ENCODE peak calls at places on chromosomes 1 and 21, in nine cellular contexts. O is bronchial epithelial cell; C is heart left ventricle; F is lower lobe of right lung; M is PC-3; X is CD8-positive, alpha-beta T cell; Z is AG04450; Q is Peyer's patch; T is A549. G is an unnamed sample.

GRCh38 chr1:24107462-24108225 is 4.3 kb downstream of the MYOM3 start:
- DNase-seq in F (peak), M (peak), Z (no peak), T (peak), Q (peak), C (no peak), X (no peak), O (peak), G (no peak)

GRCh38 chr1:114081145-114082046 is 72.3 kb downstream of the SYT6 start:
- DNase-seq in M (no peak), Z (no peak), O (no peak), F (no peak), X (no peak), C (peak), Q (no peak), T (no peak), G (peak)

GRCh38 chr21:42677339-42678117 is 24.1 kb downstream of the PDE9A start:
- DNase-seq in M (peak), X (no peak), T (no peak), Z (no peak), F (no peak), C (no peak), Q (no peak), O (peak), G (peak)

GRCh38 chr1:233172201-233172600 is 123.3 kb downstream of the PCNX2 start:
- DNase-seq in F (no peak), O (peak), M (peak), C (no peak), T (no peak), X (no peak), Q (no peak), Z (no peak), G (peak)

GRCh38 chr1:148264374-148265276 is 112.5 kb upstream of the NBPF11 start:
- DNase-seq in O (peak), T (peak), Z (no peak), C (no peak), M (no peak), Q (no peak), X (no peak), F (no peak), G (peak)

GRCh38 chr1:6991271-6991670 is 206.0 kb downstream of the CAMTA1 start:
- DNase-seq in O (peak), Q (no peak), X (no peak), F (no peak), T (peak), M (peak), C (no peak), Z (peak), G (no peak)

GRCh38 chr1:162973381-162973795 is 95.8 kb upstream of the RGS4 start:
- DNase-seq in O (peak), F (no peak), X (no peak), Z (no peak), Q (no peak), T (no peak), M (peak), C (no peak), G (no peak)

GRCh38 chr1:168320805-168321577 is 40.3 kb downstream of the TBX19 start:
- DNase-seq in F (no peak), Q (no peak), O (peak), X (no peak), C (no peak), M (peak), Z (peak), T (peak), G (no peak)

GRCh38 chr1:222624214-222624613 is 6.3 kb downstream of the MIA3 start:
- DNase-seq in F (no peak), T (no peak), X (no peak), O (no peak), Q (no peak), M (no peak), Z (no peak), C (no peak), G (no peak)

GRCh38 chr1:101697057-101697456 is 299.7 kb downstream of the OLFM3 start:
- DNase-seq in C (no peak), Z (no peak), M (no peak), X (no peak), T (no peak), O (no peak), Q (no peak), F (no peak), G (no peak)

GRCh38 chr21:43600642-43601397 is 58.5 kb downstream of the HSF2BP start:
- DNase-seq in C (no peak), X (no peak), M (peak), F (no peak), O (peak), Z (peak), Q (no peak), T (no peak), G (no peak)

GRCh38 chr1:224175615-224176014 is 7.4 kb upstream of the DEGS1 start:
- DNase-seq in M (no peak), Z (no peak), T (no peak), F (no peak), X (no peak), C (peak), Q (no peak), O (no peak), G (no peak)

GRCh38 chr21:27425172-27425571 is 458.3 kb upstream of the ADAMTS5 start:
- DNase-seq in X (no peak), F (no peak), M (no peak), C (no peak), O (peak), Z (no peak), Q (no peak), T (no peak), G (no peak)

GRCh38 chr21:44909719-44910118 is 11.0 kb downstream of the ITGB2 start:
- DNase-seq in F (no peak), M (no peak), T (no peak), C (no peak), O (no peak), Q (no peak), X (no peak), Z (no peak), G (no peak)

GRCh38 chr21:44908908-44909307 is 11.8 kb downstream of the ITGB2 start:
- DNase-seq in Q (no peak), O (no peak), X (no peak), F (no peak), T (no peak), M (no peak), Z (no peak), C (no peak), G (no peak)

GRCh38 chr21:44908496-44908895 is 12.2 kb downstream of the ITGB2 start:
- DNase-seq in X (no peak), Z (no peak), O (no peak), F (no peak), M (no peak), C (no peak), T (no peak), Q (no peak), G (peak)

GRCh38 chr21:44907225-44907965 is 13.3 kb downstream of the ITGB2 start:
- DNase-seq in M (no peak), F (no peak), C (no peak), O (no peak), Q (no peak), T (no peak), Z (no peak), X (no peak), G (peak)

GRCh38 chr21:44907966-44908364 is 12.7 kb downstream of the ITGB2 start:
- DNase-seq in Q (no peak), Z (no peak), O (no peak), F (peak), X (no peak), C (no peak), M (no peak), T (no peak), G (peak)
- H3K4me3 ChIP-seq in Q (no peak), Z (no peak), O (no peak), F (peak), X (no peak), C (no peak), M (no peak), T (no peak), G (peak)

DNA sequence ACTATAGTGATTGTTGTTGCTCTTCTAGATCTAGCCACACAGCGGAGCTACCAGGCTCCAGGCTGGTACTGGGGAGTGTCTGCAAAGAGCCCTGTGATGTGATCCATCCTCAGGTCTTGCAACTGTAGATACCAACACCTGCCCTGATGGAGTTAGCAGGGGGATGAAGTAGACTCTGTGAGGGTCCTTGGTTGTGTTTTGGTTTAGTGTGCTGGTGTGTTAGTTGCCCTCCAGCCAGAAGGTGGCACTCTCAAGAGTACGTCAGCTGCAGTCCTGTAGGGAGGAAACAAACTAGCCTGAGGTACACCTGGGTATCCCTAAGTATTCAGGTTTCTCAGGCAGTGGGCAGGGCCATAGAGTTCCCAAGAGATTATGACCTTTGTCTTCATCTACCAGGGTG is 81.2 kb upstream of the TMPRSS2 start:
- DNase-seq in O (no peak), C (no peak), Z (no peak), F (no peak), Q (no peak), M (no peak), T (no peak), X (no peak), G (no peak)
- TF ChIP-seq CTCF in O (no peak), C (no peak), Z (no peak), F (no peak), Q (peak), M (peak), T (no peak), X (no peak), G (no peak)

GRCh38 chr1:248824301-248824700 is 1.4 kb downstream of the SH3BP5L start:
- DNase-seq in F (no peak), Z (no peak), X (no peak), O (no peak), T (no peak), M (no peak), Q (no peak), C (no peak), G (no peak)

GRCh38 chr1:248821641-248822040 is 4.1 kb downstream of the SH3BP5L start:
- DNase-seq in M (no peak), C (no peak), T (no peak), X (no peak), O (no peak), F (no peak), Q (no peak), Z (no peak), G (no peak)

GRCh38 chr1:248821101-248821500 is 4.6 kb downstream of the SH3BP5L start:
- DNase-seq in O (peak), T (peak), M (peak), Q (no peak), Z (no peak), C (no peak), F (no peak), X (no peak), G (no peak)

GRCh38 chr1:248823517-248824001 is 2.2 kb downstream of the SH3BP5L start:
- DNase-seq in C (no peak), Q (no peak), T (no peak), Z (no peak), M (peak), X (no peak), O (peak), F (no peak), G (no peak)

DNA sequence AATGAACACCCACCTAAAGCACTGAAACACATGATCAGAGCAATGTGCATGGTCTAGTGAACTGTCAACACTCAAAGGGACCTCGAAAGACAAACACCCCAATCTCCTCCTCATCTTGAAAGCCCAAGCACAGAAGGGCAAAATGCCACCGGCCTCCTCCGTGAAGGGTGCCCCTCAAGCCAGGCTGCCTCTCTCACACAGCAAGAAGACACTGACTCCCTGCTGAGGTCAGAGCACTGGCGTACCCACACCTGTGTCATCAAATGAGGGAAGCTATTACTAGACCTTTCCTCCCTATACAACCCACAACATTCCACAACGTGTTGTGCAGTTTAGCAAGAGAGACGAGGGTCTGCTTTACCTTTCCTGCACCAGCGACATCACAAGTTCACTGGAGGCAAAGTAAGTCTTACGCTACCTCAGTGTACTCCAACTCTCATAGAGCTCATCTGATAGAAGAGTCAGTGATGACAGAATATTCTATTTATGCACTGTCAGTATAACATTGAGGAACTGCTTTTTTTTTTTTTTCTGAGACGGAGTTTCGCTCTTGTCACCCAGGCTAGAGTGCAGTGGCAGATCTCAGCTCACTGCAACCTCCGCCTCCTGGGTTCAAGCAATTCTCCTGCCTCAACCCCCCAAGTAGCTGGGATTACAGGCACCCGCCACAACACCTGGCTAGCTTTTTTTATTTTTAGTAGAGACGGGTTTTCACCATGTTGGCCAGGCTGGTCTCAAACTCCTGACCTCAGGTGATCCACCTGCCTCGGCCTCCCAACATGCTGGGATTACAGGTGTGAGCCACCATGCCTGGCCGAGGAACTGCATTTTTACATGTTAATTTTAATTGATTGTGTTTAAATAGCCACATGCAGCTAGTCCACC is 3.3 kb downstream of the SH3BP5L start:
- DNase-seq in Z (no peak), F (no peak), M (peak), T (no peak), Q (no peak), O (no peak), C (no peak), X (no peak), G (no peak)
- H3K4me3 ChIP-seq in Z (peak), F (peak), M (peak), T (no peak), Q (no peak), O (no peak), C (no peak), X (no peak), G (peak)

GRCh38 chr1:44031900-44032817 is 897 bp upstream of the SLC6A9 start:
- DNase-seq in M (peak), F (no peak), Q (no peak), O (no peak), Z (no peak), T (no peak), C (no peak), X (no peak), G (no peak)

GRCh38 chr1:44029260-44029910 is 1.9 kb downstream of the SLC6A9 start:
- DNase-seq in O (no peak), C (no peak), T (peak), X (no peak), Z (no peak), Q (no peak), M (no peak), F (no peak), G (no peak)

GRCh38 chr1:44029911-44030605 is 1.2 kb downstream of the SLC6A9 start:
- DNase-seq in Z (peak), X (peak), O (peak), T (peak), M (peak), F (peak), Q (peak), C (peak), G (peak)

GRCh38 chr1:44031051-44031899 is at the start of gene SLC6A9:
- DNase-seq in M (peak), F (peak), T (no peak), Q (peak), C (peak), X (peak), Z (peak), O (peak), G (no peak)

GRCh38 chr1:44030606-44031050 is 634 bp downstream of the SLC6A9 start:
- DNase-seq in O (no peak), F (no peak), Z (no peak), C (peak), T (no peak), Q (no peak), M (no peak), X (peak), G (peak)
- TF ChIP-seq CTCF in O (peak), F (peak), Z (peak), C (peak), T (peak), Q (no peak), M (peak), X (no peak), G (no peak)

DNA sequence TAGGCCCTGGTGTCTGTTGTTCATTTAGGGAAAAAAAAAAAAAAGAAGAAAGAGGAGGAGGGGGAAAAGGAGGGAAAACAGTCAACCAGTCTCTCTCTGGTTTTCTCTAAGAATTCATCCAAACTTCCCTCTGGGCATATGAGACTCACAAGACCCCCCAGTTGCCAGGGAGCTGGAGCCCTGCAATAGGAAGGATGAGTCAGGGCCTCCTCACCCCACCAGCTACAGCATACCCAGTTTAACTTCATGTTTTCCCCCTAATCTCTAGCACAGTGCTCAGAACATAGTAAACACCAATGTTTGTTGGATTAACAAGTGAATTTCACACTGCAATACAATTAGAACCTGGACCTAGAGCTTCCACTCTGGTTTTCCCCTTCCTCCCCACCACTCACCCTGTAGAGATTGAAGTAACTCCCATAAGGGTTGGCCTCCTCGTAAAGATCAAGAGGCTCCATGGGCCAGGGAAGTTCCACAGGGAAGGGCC is 7.8 kb downstream of the F11R start:
- DNase-seq in T (no peak), Z (no peak), M (peak), X (no peak), Q (no peak), O (peak), C (no peak), F (no peak), G (peak)
- H3K4me3 ChIP-seq in T (peak), Z (no peak), M (no peak), X (peak), Q (peak), O (no peak), C (peak), F (peak), G (peak)

DNA sequence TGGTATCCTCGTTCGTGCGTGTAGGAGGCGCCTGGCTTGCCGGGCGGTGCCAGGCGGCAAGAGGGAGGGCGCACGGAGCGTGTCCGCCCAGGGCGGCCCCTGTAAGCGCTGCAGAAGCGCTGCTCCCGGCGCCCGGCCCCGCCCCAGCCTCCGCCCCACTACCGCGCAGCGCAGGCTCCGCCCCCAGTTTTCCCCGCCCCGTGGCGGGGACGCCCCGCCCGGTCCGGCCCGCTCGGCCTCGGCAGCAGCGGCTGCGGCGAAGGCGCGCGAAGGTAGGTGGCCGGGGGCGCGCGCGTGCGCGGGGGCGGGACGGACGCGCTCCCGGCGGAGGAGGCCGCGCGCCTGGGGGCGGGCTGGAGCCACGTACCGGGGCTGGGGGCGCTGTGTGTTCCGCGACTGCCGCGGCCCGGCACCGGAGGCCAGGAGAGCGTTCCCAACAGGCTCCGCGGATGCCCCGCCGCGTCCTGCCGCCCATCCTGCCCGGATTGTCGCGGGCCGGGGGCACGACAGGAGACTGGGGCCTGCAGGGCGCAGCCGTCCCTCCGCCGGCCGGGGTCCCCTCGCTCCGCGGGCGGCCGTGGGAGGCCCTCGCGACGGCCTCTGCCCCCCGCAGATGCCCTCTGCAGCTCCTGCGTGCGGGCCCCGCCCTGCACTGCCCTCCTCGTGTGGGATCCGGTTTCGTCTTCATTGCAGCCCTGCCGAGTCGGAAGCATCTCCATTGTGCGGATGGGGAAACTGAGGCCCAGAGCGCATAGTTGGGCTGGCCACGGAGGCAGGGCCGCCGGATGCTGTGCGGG is 7.7 kb upstream of the CROCC start:
- DNase-seq in O (peak), Z (peak), Q (peak), C (peak), X (peak), F (peak), M (peak), T (peak), G (peak)
- TF ChIP-seq CTCF in O (no peak), Z (no peak), Q (peak), C (peak), X (no peak), F (no peak), M (no peak), T (no peak), G (no peak)

GRCh38 chr1:36743286-36744005 is 260.7 kb upstream of the CSF3R start:
- DNase-seq in T (no peak), Z (no peak), O (no peak), F (no peak), M (no peak), C (no peak), X (no peak), Q (no peak), G (no peak)
- H3K4me3 ChIP-seq in T (no peak), Z (no peak), O (no peak), F (no peak), M (no peak), C (no peak), X (no peak), Q (no peak), G (no peak)

G was measured in NB4.